ENCODE peak calls at places on chromosomes 4 and X, in ten cellular contexts. P is T-cell; A is effector memory CD8-positive, alpha-beta T cell; F is psoas muscle; O is left lobe of liver; S is pancreas; E is upper lobe of right lung; Q is stimulated activated naive CD8-positive, alpha-beta T cell treated with anti-CD3 and anti-CD28 coated beads, Interleukin-15, Interleukin-2, amounts not matched to agents 100 U/mL and 50 U/mL, for 24 hours; I is SK-N-SH treated with all-trans-retinoic acid at 6 μM for 48 hours; B is HCT116. V is an unnamed sample.

GRCh38 chr4:83197555-83198235 is 83.2 kb upstream of the PLAC8 start:
- ATAC-seq in E (peak), S (peak), B (no peak), I (no peak), Q (no peak), O (peak), F (no peak), P (no peak), A (no peak), V (peak)

GRCh38 chr4:184252136-184253071 is 34.7 kb upstream of the ENPP6 start:
- ATAC-seq in I (no peak), P (no peak), E (no peak), A (no peak), S (no peak), F (no peak), O (no peak), B (no peak), Q (peak), V (peak)

GRCh38 chr4:65007841-65008439 is 598.7 kb upstream of the TECRL start:
- ATAC-seq in P (no peak), E (peak), I (peak), B (no peak), Q (no peak), S (peak), F (no peak), O (peak), A (no peak), V (no peak)

GRCh38 chr4:41359069-41359769 is 102.5 kb downstream of the UCHL1 start:
- ATAC-seq in F (no peak), O (no peak), I (peak), Q (no peak), B (peak), P (no peak), E (peak), S (no peak), A (no peak), V (no peak)

GRCh38 chr4:125321709-125322362 is 7.1 kb downstream of the FAT4 start:
- ATAC-seq in I (peak), A (no peak), S (peak), B (no peak), F (peak), O (peak), Q (no peak), E (peak), P (no peak), V (no peak)

GRCh38 chrX:66076801-66077200 is 36.9 kb upstream of the VSIG4 start:
- ATAC-seq in B (no peak), O (no peak), E (no peak), S (no peak), P (no peak), I (no peak), Q (no peak), F (no peak), A (no peak), V (no peak)

GRCh38 chr4:98662619-98663225 is 4.3 kb upstream of the TSPAN5 start:
- ATAC-seq in F (no peak), S (no peak), O (no peak), E (no peak), A (no peak), P (peak), I (no peak), Q (peak), B (no peak), V (peak)

GRCh38 chr4:73848183-73848777 is 4.8 kb upstream of the PF4V1 start:
- ATAC-seq in A (no peak), Q (no peak), E (no peak), P (no peak), F (no peak), I (no peak), O (peak), S (no peak), B (no peak), V (no peak)

GRCh38 chr4:40205259-40206198 is 8.7 kb downstream of the RHOH start:
- ATAC-seq in E (peak), P (peak), I (no peak), B (no peak), Q (peak), F (no peak), S (peak), A (peak), O (no peak), V (peak)

GRCh38 chrX:81082649-81083048 is 119.1 kb downstream of the HMGN5 start:
- ATAC-seq in Q (no peak), I (no peak), A (no peak), B (no peak), S (no peak), F (no peak), E (no peak), O (no peak), P (no peak), V (no peak)

GRCh38 chrX:136687457-136687856 is 39.5 kb downstream of the CD40LG start:
- ATAC-seq in E (no peak), F (no peak), S (no peak), I (no peak), B (no peak), Q (peak), P (peak), A (no peak), O (no peak), V (no peak)

GRCh38 chrX:120251471-120252011 is 929 bp downstream of the ZBTB33 start:
- ATAC-seq in P (no peak), S (peak), E (peak), F (no peak), B (no peak), I (peak), Q (no peak), A (no peak), O (peak), V (peak)

GRCh38 chr4:158724647-158725046 is 1.5 kb upstream of the PPID start:
- ATAC-seq in Q (no peak), B (no peak), I (no peak), F (no peak), E (no peak), A (no peak), S (no peak), P (no peak), O (no peak), V (no peak)

GRCh38 chrX:71621644-71622346 is 3.5 kb upstream of the CXCR3 start:
- ATAC-seq in F (no peak), S (no peak), O (no peak), Q (no peak), E (no peak), B (no peak), P (no peak), A (no peak), I (no peak), V (no peak)

GRCh38 chr4:131613086-131613823 is 1535.8 kb upstream of the PCDH10 start:
- ATAC-seq in S (no peak), P (no peak), Q (no peak), E (no peak), B (no peak), I (no peak), A (no peak), F (no peak), O (no peak), V (no peak)

GRCh38 chr4:139559095-139559490 is 3.1 kb upstream of the SETD7 start:
- ATAC-seq in E (no peak), S (peak), I (no peak), A (no peak), O (peak), P (no peak), F (no peak), B (no peak), Q (no peak), V (no peak)

GRCh38 chr4:75841641-75842520 is 60.4 kb downstream of the PPEF2 start:
- ATAC-seq in O (no peak), S (no peak), B (no peak), F (no peak), I (no peak), P (no peak), Q (no peak), E (peak), A (no peak), V (no peak)